ENCODE peak calls at places on chromosomes 1 and 21, in ten cellular contexts. One of them, this sample, is unnamed.
A peak's percentile ranks its signal among the peaks of the same experiment; 100 is the strongest.

GRCh38 chr1:101567582-101568189 is 330.9 kb downstream of the S1PR1 start:
- DNase-seq in cardiac fibroblast: peak; percentile 47
- DNase-seq in cardiac muscle cell: peak; percentile 50
- DNase-seq in neural progenitor cell: peak; percentile 58
- DNase-seq in fibroblast of pulmonary artery: peak; percentile 47
- DNase-seq in AG04450: no peak
- DNase-seq in mesothelial cell of epicardium: no peak
- DNase-seq in testis: peak; percentile 51
- DNase-seq in tibial nerve: no peak
- DNase-seq in left ventricle myocardium inferior: peak; percentile 15
- DNase-seq in this sample: peak; percentile 25

GRCh38 chr1:66764994-66765578 is 12.8 kb downstream of the DYNLT5 start:
- DNase-seq in cardiac muscle cell: peak; percentile 74
- DNase-seq in testis: peak; percentile 73
- DNase-seq in AG04450: peak; percentile 29
- DNase-seq in left ventricle myocardium inferior: no peak
- DNase-seq in cardiac fibroblast: peak; percentile 79
- DNase-seq in mesothelial cell of epicardium: peak; percentile 42
- DNase-seq in fibroblast of pulmonary artery: peak; percentile 80
- DNase-seq in tibial nerve: peak; percentile 90
- DNase-seq in neural progenitor cell: peak; percentile 37
- DNase-seq in this sample: peak; percentile 39

GRCh38 chr1:25744140-25744581 is 55.8 kb upstream of the SELENON start:
- DNase-seq in AG04450: no peak
- DNase-seq in cardiac muscle cell: peak; percentile 82
- DNase-seq in mesothelial cell of epicardium: no peak
- DNase-seq in fibroblast of pulmonary artery: peak; percentile 73
- DNase-seq in cardiac fibroblast: peak; percentile 90
- DNase-seq in testis: peak; percentile 86
- DNase-seq in left ventricle myocardium inferior: peak; percentile 73
- DNase-seq in neural progenitor cell: peak; percentile 63
- DNase-seq in tibial nerve: peak; percentile 72
- DNase-seq in this sample: no peak

GRCh38 chr1:167263784-167264464 is 43.2 kb downstream of the POU2F1 start:
- DNase-seq in testis: no peak
- DNase-seq in cardiac muscle cell: no peak
- DNase-seq in cardiac fibroblast: peak; percentile 10
- DNase-seq in tibial nerve: no peak
- DNase-seq in left ventricle myocardium inferior: no peak
- DNase-seq in AG04450: no peak
- DNase-seq in mesothelial cell of epicardium: no peak
- DNase-seq in fibroblast of pulmonary artery: no peak
- DNase-seq in neural progenitor cell: no peak
- DNase-seq in this sample: no peak

GRCh38 chr1:88877382-88877825 is 14.0 kb downstream of the GTF2B start:
- DNase-seq in testis: no peak
- DNase-seq in cardiac fibroblast: peak; percentile 39
- DNase-seq in AG04450: no peak
- DNase-seq in neural progenitor cell: peak; percentile 41
- DNase-seq in left ventricle myocardium inferior: no peak
- DNase-seq in fibroblast of pulmonary artery: peak; percentile 50
- DNase-seq in mesothelial cell of epicardium: no peak
- DNase-seq in cardiac muscle cell: peak; percentile 41
- DNase-seq in tibial nerve: no peak
- DNase-seq in this sample: no peak

GRCh38 chr1:89633745-89634625 is 1.1 kb downstream of the LRRC8C start:
- DNase-seq in AG04450: no peak
- DNase-seq in cardiac muscle cell: peak; percentile 61
- DNase-seq in tibial nerve: no peak
- DNase-seq in left ventricle myocardium inferior: no peak
- DNase-seq in mesothelial cell of epicardium: no peak
- DNase-seq in cardiac fibroblast: peak; percentile 50
- DNase-seq in testis: peak; percentile 50
- DNase-seq in fibroblast of pulmonary artery: peak; percentile 53
- DNase-seq in neural progenitor cell: peak; percentile 35
- DNase-seq in this sample: peak; percentile 19

GRCh38 chr1:152533327-152533938 is 19.2 kb downstream of the CRCT1 start:
- DNase-seq in AG04450: no peak
- DNase-seq in neural progenitor cell: no peak
- DNase-seq in testis: peak; percentile 72
- DNase-seq in left ventricle myocardium inferior: no peak
- DNase-seq in tibial nerve: peak; percentile 23
- DNase-seq in fibroblast of pulmonary artery: peak; percentile 36
- DNase-seq in cardiac muscle cell: peak; percentile 34
- DNase-seq in mesothelial cell of epicardium: no peak
- DNase-seq in cardiac fibroblast: peak; percentile 20
- DNase-seq in this sample: peak; percentile 43

GRCh38 chr1:209549384-209550001 is 34.0 kb upstream of the CAMK1G start:
- DNase-seq in fibroblast of pulmonary artery: no peak
- DNase-seq in neural progenitor cell: peak; percentile 54
- DNase-seq in mesothelial cell of epicardium: no peak
- DNase-seq in cardiac muscle cell: no peak
- DNase-seq in tibial nerve: no peak
- DNase-seq in left ventricle myocardium inferior: no peak
- DNase-seq in AG04450: no peak
- DNase-seq in testis: no peak
- DNase-seq in cardiac fibroblast: no peak
- DNase-seq in this sample: no peak

GRCh38 chr1:69707103-69707502 is 139.4 kb downstream of the LRRC7 start:
- DNase-seq in testis: no peak
- DNase-seq in tibial nerve: no peak
- DNase-seq in cardiac muscle cell: no peak
- DNase-seq in left ventricle myocardium inferior: no peak
- DNase-seq in neural progenitor cell: no peak
- DNase-seq in fibroblast of pulmonary artery: no peak
- DNase-seq in AG04450: no peak
- DNase-seq in cardiac fibroblast: no peak
- DNase-seq in mesothelial cell of epicardium: no peak
- DNase-seq in this sample: no peak

GRCh38 chr1:203103201-203103600 is 17.4 kb upstream of the MYOG start:
- DNase-seq in fibroblast of pulmonary artery: no peak
- DNase-seq in cardiac muscle cell: no peak
- DNase-seq in neural progenitor cell: no peak
- DNase-seq in left ventricle myocardium inferior: no peak
- DNase-seq in AG04450: no peak
- DNase-seq in mesothelial cell of epicardium: no peak
- DNase-seq in testis: no peak
- DNase-seq in tibial nerve: no peak
- DNase-seq in cardiac fibroblast: no peak
- DNase-seq in this sample: no peak

GRCh38 chr1:27879374-27880082 is 7.2 kb downstream of the THEMIS2 start:
- DNase-seq in left ventricle myocardium inferior: no peak
- DNase-seq in tibial nerve: no peak
- DNase-seq in AG04450: no peak
- DNase-seq in fibroblast of pulmonary artery: no peak
- DNase-seq in neural progenitor cell: no peak
- DNase-seq in mesothelial cell of epicardium: no peak
- DNase-seq in cardiac muscle cell: no peak
- DNase-seq in cardiac fibroblast: no peak
- DNase-seq in testis: no peak
- DNase-seq in this sample: no peak

GRCh38 chr21:14550200-14550599 is 4.1 kb upstream of the SAMSN1 start:
- DNase-seq in cardiac muscle cell: no peak
- DNase-seq in tibial nerve: no peak
- DNase-seq in mesothelial cell of epicardium: no peak
- DNase-seq in cardiac fibroblast: no peak
- DNase-seq in AG04450: no peak
- DNase-seq in left ventricle myocardium inferior: no peak
- DNase-seq in testis: no peak
- DNase-seq in fibroblast of pulmonary artery: no peak
- DNase-seq in neural progenitor cell: no peak
- DNase-seq in this sample: no peak

GRCh38 chr1:228274452-228275153 is 66.8 kb downstream of the OBSCN start:
- DNase-seq in fibroblast of pulmonary artery: no peak
- DNase-seq in cardiac muscle cell: no peak
- DNase-seq in left ventricle myocardium inferior: no peak
- DNase-seq in AG04450: no peak
- DNase-seq in tibial nerve: no peak
- DNase-seq in cardiac fibroblast: no peak
- DNase-seq in neural progenitor cell: no peak
- DNase-seq in mesothelial cell of epicardium: peak; percentile 29
- DNase-seq in testis: no peak
- DNase-seq in this sample: no peak

GRCh38 chr1:58968360-58968952 is 184.6 kb upstream of the JUN start:
- DNase-seq in AG04450: no peak
- DNase-seq in tibial nerve: peak; percentile 77
- DNase-seq in mesothelial cell of epicardium: no peak
- DNase-seq in fibroblast of pulmonary artery: peak; percentile 85
- DNase-seq in neural progenitor cell: no peak
- DNase-seq in cardiac fibroblast: peak; percentile 92
- DNase-seq in left ventricle myocardium inferior: peak; percentile 85
- DNase-seq in cardiac muscle cell: peak; percentile 88
- DNase-seq in testis: peak; percentile 77
- DNase-seq in this sample: peak; percentile 60

GRCh38 chr21:44347911-44348451 is 5.4 kb upstream of the TRPM2 start:
- DNase-seq in tibial nerve: no peak
- DNase-seq in neural progenitor cell: no peak
- DNase-seq in left ventricle myocardium inferior: no peak
- DNase-seq in fibroblast of pulmonary artery: no peak
- DNase-seq in cardiac fibroblast: no peak
- DNase-seq in testis: no peak
- DNase-seq in cardiac muscle cell: no peak
- DNase-seq in AG04450: no peak
- DNase-seq in mesothelial cell of epicardium: no peak
- DNase-seq in this sample: no peak

GRCh38 chr1:96096138-96097011 is 625.2 kb upstream of the PTBP2 start:
- DNase-seq in cardiac fibroblast: no peak
- DNase-seq in tibial nerve: no peak
- DNase-seq in testis: no peak
- DNase-seq in mesothelial cell of epicardium: no peak
- DNase-seq in AG04450: no peak
- DNase-seq in fibroblast of pulmonary artery: no peak
- DNase-seq in neural progenitor cell: no peak
- DNase-seq in left ventricle myocardium inferior: no peak
- DNase-seq in cardiac muscle cell: no peak
- DNase-seq in this sample: no peak

GRCh38 chr1:17273096-17273495 is 24.2 kb downstream of the PADI3 start:
- DNase-seq in testis: no peak
- DNase-seq in mesothelial cell of epicardium: no peak
- DNase-seq in AG04450: no peak
- DNase-seq in fibroblast of pulmonary artery: no peak
- DNase-seq in tibial nerve: no peak
- DNase-seq in left ventricle myocardium inferior: no peak
- DNase-seq in neural progenitor cell: no peak
- DNase-seq in cardiac fibroblast: no peak
- DNase-seq in cardiac muscle cell: no peak
- DNase-seq in this sample: no peak

GRCh38 chr1:196611873-196612272 is 3.6 kb upstream of the KCNT2 start:
- DNase-seq in AG04450: no peak
- DNase-seq in tibial nerve: no peak
- DNase-seq in fibroblast of pulmonary artery: no peak
- DNase-seq in cardiac fibroblast: no peak
- DNase-seq in neural progenitor cell: peak; percentile 11
- DNase-seq in mesothelial cell of epicardium: no peak
- DNase-seq in testis: no peak
- DNase-seq in cardiac muscle cell: no peak
- DNase-seq in left ventricle myocardium inferior: no peak
- DNase-seq in this sample: no peak
- TF ChIP-seq CTCF in AG04450: no peak
- TF ChIP-seq CTCF in tibial nerve: no peak
- TF ChIP-seq CTCF in fibroblast of pulmonary artery: no peak
- TF ChIP-seq CTCF in cardiac fibroblast: no peak
- TF ChIP-seq CTCF in neural progenitor cell: no peak
- TF ChIP-seq CTCF in mesothelial cell of epicardium: no peak
- TF ChIP-seq CTCF in testis: no peak
- TF ChIP-seq CTCF in cardiac muscle cell: no peak
- TF ChIP-seq CTCF in left ventricle myocardium inferior: no peak
- TF ChIP-seq CTCF in this sample: no peak

DNA sequence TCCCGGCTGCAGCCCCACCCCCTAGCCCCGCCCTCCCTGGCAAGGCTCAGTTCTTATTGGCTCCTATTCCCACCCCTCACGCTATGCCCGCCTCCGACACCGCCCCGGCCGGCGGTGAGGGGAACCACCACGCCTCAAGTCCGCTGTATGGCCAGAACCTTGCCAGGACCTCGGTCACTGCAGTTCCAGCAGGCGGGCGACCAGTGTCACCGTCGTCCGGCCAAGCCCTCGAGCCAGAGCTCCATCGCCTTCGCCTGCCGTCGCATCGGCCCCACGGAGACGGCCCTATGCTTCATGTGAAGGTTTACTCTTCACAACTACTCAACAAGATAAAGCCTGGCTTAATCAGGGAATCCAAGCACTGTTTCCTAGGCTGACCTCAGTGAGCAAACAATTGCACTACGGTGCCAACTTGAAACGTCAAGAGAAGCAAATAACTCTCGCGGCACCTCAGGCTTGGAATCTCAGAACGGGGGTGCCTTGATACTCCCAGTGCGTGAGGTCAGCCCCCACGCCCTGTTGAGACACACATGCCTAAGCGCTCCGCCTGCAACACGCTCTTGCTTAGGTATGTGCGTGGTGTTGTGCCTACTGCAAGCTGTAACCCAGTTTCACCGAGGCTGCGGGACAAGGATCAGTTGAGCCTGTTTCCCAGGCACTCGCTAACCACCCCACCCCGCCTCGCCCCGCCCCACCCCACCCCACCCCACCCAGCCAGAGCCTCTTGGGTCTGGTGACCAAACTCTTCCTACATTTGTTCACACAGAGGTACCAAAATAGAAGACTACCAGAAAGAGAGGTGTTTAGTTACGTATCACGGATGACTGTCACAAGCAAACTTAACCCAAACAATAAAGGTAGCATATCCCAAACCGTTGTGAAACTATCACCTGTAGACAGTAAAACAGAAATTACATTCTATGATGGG is 498 bp upstream of the DENND2C start:
- DNase-seq in neural progenitor cell: peak; percentile 96
- DNase-seq in AG04450: peak; percentile 45
- DNase-seq in testis: peak; percentile 97
- DNase-seq in fibroblast of pulmonary artery: peak; percentile 84
- DNase-seq in left ventricle myocardium inferior: peak; percentile 96
- DNase-seq in cardiac muscle cell: peak; percentile 92
- DNase-seq in tibial nerve: peak; percentile 89
- DNase-seq in cardiac fibroblast: peak; percentile 91
- DNase-seq in mesothelial cell of epicardium: peak; percentile 85
- DNase-seq in this sample: peak; percentile 96
- TF ChIP-seq CTCF in neural progenitor cell: no peak
- TF ChIP-seq CTCF in AG04450: no peak
- TF ChIP-seq CTCF in testis: peak; percentile 13
- TF ChIP-seq CTCF in fibroblast of pulmonary artery: no peak
- TF ChIP-seq CTCF in left ventricle myocardium inferior: peak; percentile 52
- TF ChIP-seq CTCF in cardiac muscle cell: no peak
- TF ChIP-seq CTCF in tibial nerve: peak; percentile 18
- TF ChIP-seq CTCF in cardiac fibroblast: peak; percentile 2
- TF ChIP-seq CTCF in mesothelial cell of epicardium: no peak
- TF ChIP-seq CTCF in this sample: peak; percentile 6

GRCh38 chr1:34398916-34399275 is 222.2 kb downstream of the C1orf94 start:
- DNase-seq in left ventricle myocardium inferior: no peak
- DNase-seq in neural progenitor cell: peak; percentile 57
- DNase-seq in tibial nerve: no peak
- DNase-seq in mesothelial cell of epicardium: no peak
- DNase-seq in testis: no peak
- DNase-seq in cardiac fibroblast: no peak
- DNase-seq in AG04450: no peak
- DNase-seq in cardiac muscle cell: no peak
- DNase-seq in fibroblast of pulmonary artery: no peak
- DNase-seq in this sample: no peak
- TF ChIP-seq CTCF in left ventricle myocardium inferior: no peak
- TF ChIP-seq CTCF in neural progenitor cell: peak; percentile 58
- TF ChIP-seq CTCF in tibial nerve: no peak
- TF ChIP-seq CTCF in mesothelial cell of epicardium: no peak
- TF ChIP-seq CTCF in testis: no peak
- TF ChIP-seq CTCF in cardiac fibroblast: no peak
- TF ChIP-seq CTCF in AG04450: no peak
- TF ChIP-seq CTCF in cardiac muscle cell: no peak
- TF ChIP-seq CTCF in fibroblast of pulmonary artery: no peak
- TF ChIP-seq CTCF in this sample: no peak

GRCh38 chr1:229972600-229973296 is 94.3 kb upstream of the GALNT2 start:
- DNase-seq in testis: no peak
- DNase-seq in fibroblast of pulmonary artery: no peak
- DNase-seq in cardiac muscle cell: peak; percentile 5
- DNase-seq in mesothelial cell of epicardium: no peak
- DNase-seq in left ventricle myocardium inferior: no peak
- DNase-seq in neural progenitor cell: peak; percentile 48
- DNase-seq in cardiac fibroblast: no peak
- DNase-seq in AG04450: no peak
- DNase-seq in tibial nerve: no peak
- DNase-seq in this sample: peak; percentile 22
- TF ChIP-seq CTCF in testis: no peak
- TF ChIP-seq CTCF in fibroblast of pulmonary artery: peak; percentile 12
- TF ChIP-seq CTCF in cardiac muscle cell: no peak
- TF ChIP-seq CTCF in mesothelial cell of epicardium: no peak
- TF ChIP-seq CTCF in left ventricle myocardium inferior: peak; percentile 40
- TF ChIP-seq CTCF in neural progenitor cell: peak; percentile 56
- TF ChIP-seq CTCF in cardiac fibroblast: peak; percentile 14
- TF ChIP-seq CTCF in AG04450: peak; percentile 30
- TF ChIP-seq CTCF in tibial nerve: no peak
- TF ChIP-seq CTCF in this sample: peak; percentile 27